ENCODE peak calls at places on chromosome 15, in nine cellular contexts. One of them, this sample, is unnamed.

GRCh38 chr15:37133619-37134018 is 33.3 kb upstream of the MEIS2 start:
- DNase-seq in occipital lobe: no peak
- DNase-seq in NCI-H1105: no peak
- DNase-seq in T-helper 17 cell: no peak
- DNase-seq in CD4-positive, CD25-positive, alpha-beta regulatory T cell: no peak
- DNase-seq in HEK293T: no peak
- DNase-seq in skeletal muscle cell: no peak
- DNase-seq in astrocyte of the cerebellum: peak
- DNase-seq in T-helper 1 cell: no peak
- DNase-seq in this sample: no peak

GRCh38 chr15:48541659-48542334 is 103.7 kb downstream of the FBN1 start:
- DNase-seq in T-helper 17 cell: no peak
- DNase-seq in CD4-positive, CD25-positive, alpha-beta regulatory T cell: no peak
- DNase-seq in NCI-H1105: no peak
- DNase-seq in HEK293T: no peak
- DNase-seq in occipital lobe: no peak
- DNase-seq in T-helper 1 cell: no peak
- DNase-seq in astrocyte of the cerebellum: peak
- DNase-seq in skeletal muscle cell: peak
- DNase-seq in this sample: no peak

GRCh38 chr15:32952901-32953889 is 235.4 kb downstream of the GREM1 start:
- DNase-seq in CD4-positive, CD25-positive, alpha-beta regulatory T cell: no peak
- DNase-seq in astrocyte of the cerebellum: peak
- DNase-seq in occipital lobe: no peak
- DNase-seq in T-helper 17 cell: no peak
- DNase-seq in T-helper 1 cell: no peak
- DNase-seq in NCI-H1105: no peak
- DNase-seq in skeletal muscle cell: no peak
- DNase-seq in HEK293T: no peak
- DNase-seq in this sample: no peak

GRCh38 chr15:35305031-35305555 is 220.0 kb upstream of the NANOGP8 start:
- DNase-seq in astrocyte of the cerebellum: no peak
- DNase-seq in T-helper 1 cell: no peak
- DNase-seq in skeletal muscle cell: no peak
- DNase-seq in CD4-positive, CD25-positive, alpha-beta regulatory T cell: no peak
- DNase-seq in HEK293T: no peak
- DNase-seq in occipital lobe: no peak
- DNase-seq in NCI-H1105: no peak
- DNase-seq in T-helper 17 cell: no peak
- DNase-seq in this sample: no peak

GRCh38 chr15:28228096-28228495 is 93.9 kb downstream of the HERC2 start:
- DNase-seq in astrocyte of the cerebellum: no peak
- DNase-seq in T-helper 1 cell: no peak
- DNase-seq in T-helper 17 cell: no peak
- DNase-seq in HEK293T: no peak
- DNase-seq in CD4-positive, CD25-positive, alpha-beta regulatory T cell: no peak
- DNase-seq in occipital lobe: no peak
- DNase-seq in NCI-H1105: no peak
- DNase-seq in skeletal muscle cell: no peak
- DNase-seq in this sample: no peak

GRCh38 chr15:71049706-71050422 is 65.4 kb upstream of the THSD4 start:
- DNase-seq in T-helper 17 cell: no peak
- DNase-seq in CD4-positive, CD25-positive, alpha-beta regulatory T cell: no peak
- DNase-seq in skeletal muscle cell: no peak
- DNase-seq in T-helper 1 cell: no peak
- DNase-seq in NCI-H1105: no peak
- DNase-seq in astrocyte of the cerebellum: no peak
- DNase-seq in HEK293T: no peak
- DNase-seq in occipital lobe: no peak
- DNase-seq in this sample: no peak

GRCh38 chr15:69612112-69612511 is 159.5 kb downstream of the RPLP1 start:
- DNase-seq in NCI-H1105: peak
- DNase-seq in CD4-positive, CD25-positive, alpha-beta regulatory T cell: no peak
- DNase-seq in T-helper 1 cell: no peak
- DNase-seq in T-helper 17 cell: no peak
- DNase-seq in occipital lobe: no peak
- DNase-seq in HEK293T: no peak
- DNase-seq in skeletal muscle cell: no peak
- DNase-seq in astrocyte of the cerebellum: no peak
- DNase-seq in this sample: no peak

GRCh38 chr15:101315736-101316135 is 20.7 kb upstream of the SNRPA1 start:
- DNase-seq in NCI-H1105: no peak
- DNase-seq in skeletal muscle cell: no peak
- DNase-seq in CD4-positive, CD25-positive, alpha-beta regulatory T cell: no peak
- DNase-seq in astrocyte of the cerebellum: no peak
- DNase-seq in T-helper 1 cell: no peak
- DNase-seq in HEK293T: no peak
- DNase-seq in occipital lobe: no peak
- DNase-seq in T-helper 17 cell: no peak
- DNase-seq in this sample: no peak

GRCh38 chr15:33031324-33031736 is 163.2 kb downstream of the FMN1 start:
- DNase-seq in astrocyte of the cerebellum: no peak
- DNase-seq in T-helper 17 cell: no peak
- DNase-seq in T-helper 1 cell: no peak
- DNase-seq in HEK293T: no peak
- DNase-seq in CD4-positive, CD25-positive, alpha-beta regulatory T cell: no peak
- DNase-seq in occipital lobe: peak
- DNase-seq in skeletal muscle cell: peak
- DNase-seq in NCI-H1105: no peak
- DNase-seq in this sample: no peak

GRCh38 chr15:96146711-96147110 is 183.8 kb upstream of the NR2F2 start:
- DNase-seq in CD4-positive, CD25-positive, alpha-beta regulatory T cell: no peak
- DNase-seq in HEK293T: no peak
- DNase-seq in NCI-H1105: no peak
- DNase-seq in T-helper 1 cell: no peak
- DNase-seq in occipital lobe: no peak
- DNase-seq in T-helper 17 cell: no peak
- DNase-seq in skeletal muscle cell: no peak
- DNase-seq in astrocyte of the cerebellum: no peak
- DNase-seq in this sample: no peak

GRCh38 chr15:64050281-64051092 is 4.2 kb upstream of the DAPK2 start:
- DNase-seq in skeletal muscle cell: no peak
- DNase-seq in T-helper 1 cell: no peak
- DNase-seq in occipital lobe: no peak
- DNase-seq in HEK293T: no peak
- DNase-seq in CD4-positive, CD25-positive, alpha-beta regulatory T cell: no peak
- DNase-seq in NCI-H1105: no peak
- DNase-seq in astrocyte of the cerebellum: no peak
- DNase-seq in T-helper 17 cell: no peak
- DNase-seq in this sample: no peak

GRCh38 chr15:34851751-34852150 is 56.4 kb upstream of the ACTC1 start:
- DNase-seq in astrocyte of the cerebellum: no peak
- DNase-seq in NCI-H1105: no peak
- DNase-seq in T-helper 1 cell: no peak
- DNase-seq in HEK293T: no peak
- DNase-seq in skeletal muscle cell: no peak
- DNase-seq in T-helper 17 cell: no peak
- DNase-seq in CD4-positive, CD25-positive, alpha-beta regulatory T cell: no peak
- DNase-seq in occipital lobe: no peak
- DNase-seq in this sample: no peak

GRCh38 chr15:60376677-60377095 is 21.1 kb downstream of the ANXA2 start:
- DNase-seq in T-helper 1 cell: no peak
- DNase-seq in skeletal muscle cell: no peak
- DNase-seq in NCI-H1105: no peak
- DNase-seq in astrocyte of the cerebellum: no peak
- DNase-seq in CD4-positive, CD25-positive, alpha-beta regulatory T cell: no peak
- DNase-seq in T-helper 17 cell: no peak
- DNase-seq in HEK293T: no peak
- DNase-seq in occipital lobe: no peak
- DNase-seq in this sample: no peak

GRCh38 chr15:83445653-83446052 is 1.5 kb upstream of the SH3GL3 start:
- DNase-seq in CD4-positive, CD25-positive, alpha-beta regulatory T cell: no peak
- DNase-seq in T-helper 17 cell: no peak
- DNase-seq in HEK293T: no peak
- DNase-seq in occipital lobe: no peak
- DNase-seq in NCI-H1105: no peak
- DNase-seq in skeletal muscle cell: no peak
- DNase-seq in astrocyte of the cerebellum: peak
- DNase-seq in T-helper 1 cell: no peak
- DNase-seq in this sample: no peak

GRCh38 chr15:88385078-88385700 is 82.0 kb downstream of the MRPL46 start:
- DNase-seq in astrocyte of the cerebellum: no peak
- DNase-seq in CD4-positive, CD25-positive, alpha-beta regulatory T cell: no peak
- DNase-seq in occipital lobe: no peak
- DNase-seq in HEK293T: no peak
- DNase-seq in T-helper 17 cell: no peak
- DNase-seq in T-helper 1 cell: no peak
- DNase-seq in skeletal muscle cell: no peak
- DNase-seq in NCI-H1105: no peak
- DNase-seq in this sample: no peak

GRCh38 chr15:51312754-51313390 is 25.5 kb downstream of the CYP19A1 start:
- DNase-seq in T-helper 17 cell: no peak
- DNase-seq in CD4-positive, CD25-positive, alpha-beta regulatory T cell: no peak
- DNase-seq in HEK293T: no peak
- DNase-seq in occipital lobe: no peak
- DNase-seq in T-helper 1 cell: no peak
- DNase-seq in astrocyte of the cerebellum: peak
- DNase-seq in NCI-H1105: no peak
- DNase-seq in skeletal muscle cell: no peak
- DNase-seq in this sample: no peak

GRCh38 chr15:38589502-38589901 is 24.9 kb upstream of the RASGRP1 start:
- DNase-seq in skeletal muscle cell: peak
- DNase-seq in CD4-positive, CD25-positive, alpha-beta regulatory T cell: no peak
- DNase-seq in HEK293T: no peak
- DNase-seq in astrocyte of the cerebellum: no peak
- DNase-seq in T-helper 17 cell: no peak
- DNase-seq in T-helper 1 cell: no peak
- DNase-seq in NCI-H1105: no peak
- DNase-seq in occipital lobe: no peak
- DNase-seq in this sample: no peak

GRCh38 chr15:48936666-48937065 is 27.1 kb downstream of the SHC4 start:
- DNase-seq in CD4-positive, CD25-positive, alpha-beta regulatory T cell: no peak
- DNase-seq in astrocyte of the cerebellum: peak
- DNase-seq in T-helper 1 cell: no peak
- DNase-seq in occipital lobe: no peak
- DNase-seq in NCI-H1105: no peak
- DNase-seq in HEK293T: no peak
- DNase-seq in T-helper 17 cell: no peak
- DNase-seq in skeletal muscle cell: peak
- DNase-seq in this sample: no peak

GRCh38 chr15:52677593-52677992 is 1.6 kb downstream of the ATOSA start:
- DNase-seq in occipital lobe: no peak
- DNase-seq in T-helper 1 cell: no peak
- DNase-seq in HEK293T: no peak
- DNase-seq in NCI-H1105: no peak
- DNase-seq in astrocyte of the cerebellum: no peak
- DNase-seq in T-helper 17 cell: no peak
- DNase-seq in skeletal muscle cell: no peak
- DNase-seq in CD4-positive, CD25-positive, alpha-beta regulatory T cell: no peak
- DNase-seq in this sample: no peak

GRCh38 chr15:85615930-85616329 is 178.8 kb downstream of the KLHL25 start:
- DNase-seq in astrocyte of the cerebellum: no peak
- DNase-seq in CD4-positive, CD25-positive, alpha-beta regulatory T cell: no peak
- DNase-seq in HEK293T: peak
- DNase-seq in skeletal muscle cell: no peak
- DNase-seq in T-helper 17 cell: no peak
- DNase-seq in NCI-H1105: no peak
- DNase-seq in occipital lobe: no peak
- DNase-seq in T-helper 1 cell: peak
- DNase-seq in this sample: no peak

GRCh38 chr15:92907880-92908279 is 7.8 kb downstream of the CHD2 start:
- DNase-seq in skeletal muscle cell: peak
- DNase-seq in CD4-positive, CD25-positive, alpha-beta regulatory T cell: no peak
- DNase-seq in T-helper 17 cell: no peak
- DNase-seq in occipital lobe: no peak
- DNase-seq in NCI-H1105: no peak
- DNase-seq in HEK293T: no peak
- DNase-seq in astrocyte of the cerebellum: no peak
- DNase-seq in T-helper 1 cell: no peak
- DNase-seq in this sample: no peak

GRCh38 chr15:60339236-60339635 is 58.5 kb downstream of the ANXA2 start:
- DNase-seq in T-helper 17 cell: no peak
- DNase-seq in HEK293T: no peak
- DNase-seq in T-helper 1 cell: no peak
- DNase-seq in CD4-positive, CD25-positive, alpha-beta regulatory T cell: no peak
- DNase-seq in NCI-H1105: no peak
- DNase-seq in occipital lobe: no peak
- DNase-seq in skeletal muscle cell: no peak
- DNase-seq in astrocyte of the cerebellum: no peak
- DNase-seq in this sample: no peak

GRCh38 chr15:100429116-100429728 is 87.4 kb upstream of the ADAMTS17 start:
- DNase-seq in occipital lobe: no peak
- DNase-seq in T-helper 17 cell: no peak
- DNase-seq in astrocyte of the cerebellum: no peak
- DNase-seq in T-helper 1 cell: no peak
- DNase-seq in NCI-H1105: no peak
- DNase-seq in skeletal muscle cell: no peak
- DNase-seq in HEK293T: no peak
- DNase-seq in CD4-positive, CD25-positive, alpha-beta regulatory T cell: no peak
- DNase-seq in this sample: no peak

GRCh38 chr15:69719527-69719926 is 266.9 kb downstream of the RPLP1 start:
- DNase-seq in T-helper 17 cell: no peak
- DNase-seq in occipital lobe: no peak
- DNase-seq in CD4-positive, CD25-positive, alpha-beta regulatory T cell: peak
- DNase-seq in skeletal muscle cell: no peak
- DNase-seq in astrocyte of the cerebellum: no peak
- DNase-seq in HEK293T: no peak
- DNase-seq in NCI-H1105: no peak
- DNase-seq in T-helper 1 cell: peak
- DNase-seq in this sample: peak

GRCh38 chr15:55256281-55257013 is 33.2 kb downstream of the RAB27A start:
- DNase-seq in astrocyte of the cerebellum: no peak
- DNase-seq in HEK293T: no peak
- DNase-seq in CD4-positive, CD25-positive, alpha-beta regulatory T cell: no peak
- DNase-seq in skeletal muscle cell: no peak
- DNase-seq in NCI-H1105: no peak
- DNase-seq in occipital lobe: no peak
- DNase-seq in T-helper 17 cell: no peak
- DNase-seq in T-helper 1 cell: no peak
- DNase-seq in this sample: no peak

GRCh38 chr15:29103825-29104565 is 165.6 kb downstream of the NSMCE3 start:
- DNase-seq in CD4-positive, CD25-positive, alpha-beta regulatory T cell: no peak
- DNase-seq in HEK293T: no peak
- DNase-seq in occipital lobe: peak
- DNase-seq in T-helper 17 cell: no peak
- DNase-seq in skeletal muscle cell: peak
- DNase-seq in astrocyte of the cerebellum: peak
- DNase-seq in T-helper 1 cell: peak
- DNase-seq in NCI-H1105: no peak
- DNase-seq in this sample: peak

GRCh38 chr15:78750566-78750965 is 60.7 kb downstream of the ADAMTS7 start:
- DNase-seq in HEK293T: no peak
- DNase-seq in astrocyte of the cerebellum: no peak
- DNase-seq in skeletal muscle cell: no peak
- DNase-seq in CD4-positive, CD25-positive, alpha-beta regulatory T cell: no peak
- DNase-seq in occipital lobe: no peak
- DNase-seq in T-helper 17 cell: no peak
- DNase-seq in T-helper 1 cell: no peak
- DNase-seq in NCI-H1105: no peak
- DNase-seq in this sample: no peak